ENCODE peak calls at places on chromosomes 16 and 17, in five cellular contexts. H, T, F, I and C are unnamed samples.
A peak's percentile ranks its signal among the peaks of the same experiment; 100 is the strongest.

GRCh38 chr16:2811703-2812471 is 5.2 kb upstream of the PRSS21 start:
- DNase-seq in H (no peak), I (no peak), F (no peak), T (no peak), C (no peak)

GRCh38 chr16:85926370-85926769 is 27.4 kb downstream of the IRF8 start:
- DNase-seq in I (no peak), F (no peak), T (no peak), H (no peak), C (no peak)

GRCh38 chr17:77891602-77892001 is 66.9 kb upstream of the TNRC6C start:
- DNase-seq in H (no peak), T (no peak), I (no peak), F (no peak), C (no peak)

GRCh38 chr17:17876959-17877547 is 40.3 kb upstream of the SREBF1 start:
- DNase-seq in I (no peak), F (no peak), T (peak; percentile 52), H (no peak), C (no peak)

GRCh38 chr16:3168706-3169105 is 19.3 kb upstream of the OR1F1 start:
- DNase-seq in T (no peak), I (no peak), F (peak; percentile 73), H (no peak), C (no peak)

GRCh38 chr17:9050801-9051401 is 29.6 kb downstream of the NTN1 start:
- DNase-seq in H (no peak), F (peak; percentile 62), T (no peak), I (peak; percentile 94), C (no peak)

GRCh38 chr17:57782051-57782490 is 37.0 kb upstream of the CCDC182 start:
- DNase-seq in T (no peak), F (no peak), H (no peak), I (no peak), C (no peak)

GRCh38 chr16:86377251-86378022 is 132.9 kb upstream of the FOXF1 start:
- DNase-seq in F (no peak), I (no peak), H (no peak), T (no peak), C (no peak)

GRCh38 chr17:51435641-51436091 is 175.3 kb downstream of the UTP18 start:
- DNase-seq in H (peak; percentile 60), T (peak; percentile 3), F (no peak), I (peak; percentile 31), C (peak; percentile 29)

GRCh38 chr16:69885722-69886121 is 65.4 kb upstream of the CLEC18A start:
- DNase-seq in I (no peak), F (no peak), H (no peak), T (no peak), C (no peak)

GRCh38 chr16:508884-509736 is 18.4 kb upstream of the CAPN15 start:
- DNase-seq in I (no peak), H (no peak), F (no peak), T (no peak), C (no peak)

GRCh38 chr16:17831330-17831729 is 360.6 kb upstream of the XYLT1 start:
- DNase-seq in H (no peak), I (no peak), T (peak; percentile 22), F (no peak), C (no peak)

GRCh38 chr16:2954647-2955381 is 9.3 kb upstream of the KREMEN2 start:
- DNase-seq in H (no peak), I (no peak), T (no peak), F (no peak), C (no peak)

GRCh38 chr17:73750975-73751374 is 106.7 kb upstream of the SDK2 start:
- DNase-seq in I (no peak), H (no peak), T (no peak), F (no peak), C (no peak)

GRCh38 chr16:86955136-86955890 is 361.9 kb downstream of the C16orf95 start:
- DNase-seq in T (no peak), F (no peak), I (no peak), H (no peak), C (no peak)

GRCh38 chr16:48831081-48831722 is 221.2 kb upstream of the N4BP1 start:
- DNase-seq in T (no peak), F (no peak), I (no peak), H (no peak), C (no peak)

GRCh38 chr17:3691539-3692166 is 4.3 kb downstream of the P2RX5 start:
- DNase-seq in I (no peak), F (no peak), T (no peak), H (no peak), C (no peak)

GRCh38 chr16:3096362-3096761 is 2.7 kb downstream of the ZSCAN10 start:
- DNase-seq in I (no peak), T (no peak), F (no peak), H (no peak), C (no peak)

GRCh38 chr16:83494459-83494858 is 313.3 kb upstream of the HSBP1 start:
- DNase-seq in F (no peak), H (no peak), I (no peak), T (no peak), C (no peak)

GRCh38 chr17:50758989-50759544 is 8.3 kb downstream of the ANKRD40CL start:
- DNase-seq in T (no peak), H (no peak), I (no peak), F (no peak), C (no peak)

GRCh38 chr17:41864498-41864836 is 756 bp downstream of the KLHL11 start:
- DNase-seq in F (no peak), H (no peak), T (no peak), I (peak; percentile 35), C (peak; percentile 58)

GRCh38 chr17:32503251-32504165 is 16.7 kb downstream of the CDK5R1 start:
- DNase-seq in I (no peak), H (peak; percentile 55), F (no peak), T (no peak), C (peak; percentile 33)

GRCh38 chr16:12767897-12768296 is 35.8 kb downstream of the CPPED1 start:
- DNase-seq in H (no peak), T (no peak), I (no peak), F (no peak), C (no peak)

GRCh38 chr17:16932611-16933010 is 39.3 kb downstream of the TNFRSF13B start:
- DNase-seq in F (no peak), I (no peak), H (no peak), T (no peak), C (no peak)

GRCh38 chr17:64679710-64680216 is 17.7 kb upstream of the SMURF2 start:
- DNase-seq in T (peak; percentile 98), F (peak; percentile 98), I (peak; percentile 89), H (no peak), C (no peak)

GRCh38 chr17:50177983-50178834 is 12.4 kb downstream of the SGCA start:
- DNase-seq in H (peak; percentile 65), F (peak; percentile 99), I (peak; percentile 94), T (peak; percentile 97), C (no peak)

GRCh38 chr16:20806168-20807050 is at the start of the genes ERI2 and REXO5:
- DNase-seq in F (peak; percentile 98), T (peak; percentile 92), I (peak; percentile 81), H (peak; percentile 83), C (peak; percentile 60)

GRCh38 chr17:28372203-28372944 is 880 bp downstream of the SARM1 start:
- DNase-seq in H (peak; percentile 53), F (no peak), I (no peak), T (peak; percentile 32), C (peak; percentile 35)

GRCh38 chr17:29195465-29196081 is 15.4 kb upstream of the MYO18A start:
- DNase-seq in H (peak; percentile 17), I (no peak), T (no peak), F (no peak), C (no peak)

GRCh38 chr16:23362460-23363317 is 60.6 kb downstream of the SCNN1B start:
- DNase-seq in T (no peak), F (peak; percentile 58), H (no peak), I (no peak), C (no peak)

GRCh38 chr17:6713130-6713917 is at the start of gene SLC13A5:
- DNase-seq in F (no peak), T (no peak), H (peak; percentile 27), I (peak; percentile 53), C (no peak)

GRCh38 chr17:30476726-30477082 is 504 bp upstream of the GOSR1 start:
- DNase-seq in T (peak; percentile 4), I (no peak), H (peak; percentile 26), F (no peak), C (no peak)

GRCh38 chr16:23615805-23616204 is 19.7 kb upstream of the NDUFAB1 start:
- DNase-seq in F (no peak), H (no peak), I (no peak), T (no peak), C (no peak)

GRCh38 chr17:8387914-8388651 is 5.1 kb upstream of the RPL26 start:
- DNase-seq in I (no peak), F (no peak), H (no peak), T (no peak), C (no peak)

GRCh38 chr17:19019041-19019941 is 14.7 kb upstream of the FAM83G start:
- DNase-seq in F (no peak), I (no peak), T (no peak), H (no peak), C (no peak)

GRCh38 chr17:66276328-66276937 is 26.0 kb upstream of the PRKCA start:
- DNase-seq in T (peak; percentile 11), F (no peak), H (no peak), I (no peak), C (no peak)

GRCh38 chr16:84754353-84754856 is 54.6 kb downstream of the USP10 start:
- DNase-seq in F (peak; percentile 68), H (peak; percentile 74), I (peak; percentile 70), T (peak; percentile 88), C (peak; percentile 65)

GRCh38 chr17:71633391-71633849 is 487.4 kb upstream of the SOX9 start:
- DNase-seq in F (no peak), I (peak; percentile 19), H (no peak), T (peak; percentile 98), C (no peak)